ENCODE peak calls at places on chromosomes 6 and 20, in six cellular contexts. One of them, this sample, is unnamed.

GRCh38 chr6:168742146-168742782 is 301.3 kb downstream of the SMOC2 start:
- DNase-seq in breast epithelium: no peak
- DNase-seq in prostate gland: no peak
- DNase-seq in fibroblast of lung: no peak
- DNase-seq in bronchial epithelial cell: no peak
- DNase-seq in choroid plexus epithelial cell: no peak
- DNase-seq in this sample: no peak

GRCh38 chr6:104597541-104598050 is 262.1 kb downstream of the HACE1 start:
- DNase-seq in choroid plexus epithelial cell: no peak
- DNase-seq in fibroblast of lung: peak
- DNase-seq in bronchial epithelial cell: no peak
- DNase-seq in breast epithelium: no peak
- DNase-seq in prostate gland: no peak
- DNase-seq in this sample: peak

GRCh38 chr6:91132461-91132860 is 545.6 kb upstream of the MAP3K7 start:
- DNase-seq in choroid plexus epithelial cell: no peak
- DNase-seq in prostate gland: no peak
- DNase-seq in fibroblast of lung: peak
- DNase-seq in breast epithelium: no peak
- DNase-seq in bronchial epithelial cell: peak
- DNase-seq in this sample: peak

GRCh38 chr6:105370316-105370715 is 32.6 kb downstream of the PREP start:
- DNase-seq in fibroblast of lung: no peak
- DNase-seq in prostate gland: no peak
- DNase-seq in breast epithelium: no peak
- DNase-seq in choroid plexus epithelial cell: no peak
- DNase-seq in bronchial epithelial cell: no peak
- DNase-seq in this sample: no peak

GRCh38 chr6:133431031-133431430 is 189.9 kb downstream of the EYA4 start:
- DNase-seq in breast epithelium: no peak
- DNase-seq in choroid plexus epithelial cell: no peak
- DNase-seq in prostate gland: no peak
- DNase-seq in bronchial epithelial cell: no peak
- DNase-seq in fibroblast of lung: no peak
- DNase-seq in this sample: no peak

GRCh38 chr6:14046476-14047068 is 71.0 kb upstream of the CD83 start:
- DNase-seq in fibroblast of lung: peak
- DNase-seq in bronchial epithelial cell: peak
- DNase-seq in prostate gland: peak
- DNase-seq in breast epithelium: no peak
- DNase-seq in choroid plexus epithelial cell: peak
- DNase-seq in this sample: peak

GRCh38 chr6:36436466-36436865 is 6.2 kb downstream of the PXT1 start:
- DNase-seq in breast epithelium: no peak
- DNase-seq in prostate gland: no peak
- DNase-seq in fibroblast of lung: peak
- DNase-seq in choroid plexus epithelial cell: peak
- DNase-seq in bronchial epithelial cell: no peak
- DNase-seq in this sample: no peak

GRCh38 chr6:110538416-110539060 is 62.1 kb upstream of the SLC22A16 start:
- DNase-seq in prostate gland: no peak
- DNase-seq in breast epithelium: no peak
- DNase-seq in choroid plexus epithelial cell: no peak
- DNase-seq in fibroblast of lung: no peak
- DNase-seq in bronchial epithelial cell: no peak
- DNase-seq in this sample: peak

GRCh38 chr6:28336284-28337024 is 506 bp upstream of the ZSCAN31 start:
- DNase-seq in prostate gland: peak
- DNase-seq in breast epithelium: no peak
- DNase-seq in fibroblast of lung: peak
- DNase-seq in bronchial epithelial cell: peak
- DNase-seq in choroid plexus epithelial cell: peak
- DNase-seq in this sample: peak

GRCh38 chr6:3808759-3809514 is 40.2 kb upstream of the FAM50B start:
- DNase-seq in choroid plexus epithelial cell: peak
- DNase-seq in fibroblast of lung: peak
- DNase-seq in prostate gland: no peak
- DNase-seq in bronchial epithelial cell: peak
- DNase-seq in breast epithelium: no peak
- DNase-seq in this sample: peak
- TF ChIP-seq CTCF in choroid plexus epithelial cell: peak
- TF ChIP-seq CTCF in fibroblast of lung: peak
- TF ChIP-seq CTCF in prostate gland: no peak
- TF ChIP-seq CTCF in bronchial epithelial cell: no peak
- TF ChIP-seq CTCF in breast epithelium: no peak
- TF ChIP-seq CTCF in this sample: no peak

GRCh38 chr6:6760054-6760453 is 171.5 kb downstream of the LY86 start:
- DNase-seq in bronchial epithelial cell: no peak
- DNase-seq in choroid plexus epithelial cell: no peak
- DNase-seq in prostate gland: no peak
- DNase-seq in breast epithelium: no peak
- DNase-seq in fibroblast of lung: no peak
- DNase-seq in this sample: no peak

GRCh38 chr6:6758915-6759654 is 170.6 kb downstream of the LY86 start:
- DNase-seq in breast epithelium: no peak
- DNase-seq in prostate gland: no peak
- DNase-seq in fibroblast of lung: peak
- DNase-seq in choroid plexus epithelial cell: peak
- DNase-seq in bronchial epithelial cell: peak
- DNase-seq in this sample: peak

GRCh38 chr6:6753301-6753700 is 164.8 kb downstream of the LY86 start:
- DNase-seq in breast epithelium: no peak
- DNase-seq in choroid plexus epithelial cell: no peak
- DNase-seq in fibroblast of lung: no peak
- DNase-seq in bronchial epithelial cell: no peak
- DNase-seq in prostate gland: no peak
- DNase-seq in this sample: no peak

DNA sequence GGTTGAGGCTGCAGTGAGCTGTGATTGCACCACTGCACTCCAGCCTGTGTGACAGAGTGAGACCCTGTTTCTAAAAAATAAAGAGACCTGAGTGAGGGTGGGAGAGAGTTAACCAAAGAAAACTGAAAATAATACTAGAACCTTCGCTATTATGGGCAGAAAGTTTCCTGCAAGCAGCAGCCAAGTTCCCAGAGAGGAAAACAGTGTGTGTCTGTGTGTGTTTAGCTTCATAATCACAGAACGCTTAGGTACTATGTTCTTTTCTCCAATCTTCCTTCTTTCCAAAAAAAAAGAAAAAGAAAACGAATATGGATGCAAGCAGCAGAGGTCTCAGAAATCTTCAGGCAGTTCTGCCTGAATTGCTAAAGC is 170.0 kb downstream of the LY86 start:
- DNase-seq in choroid plexus epithelial cell: no peak
- DNase-seq in prostate gland: no peak
- DNase-seq in fibroblast of lung: no peak
- DNase-seq in breast epithelium: no peak
- DNase-seq in bronchial epithelial cell: no peak
- DNase-seq in this sample: no peak
- H3K4me3 ChIP-seq in choroid plexus epithelial cell: no peak
- H3K4me3 ChIP-seq in prostate gland: no peak
- H3K4me3 ChIP-seq in fibroblast of lung: no peak
- H3K4me3 ChIP-seq in breast epithelium: no peak
- H3K4me3 ChIP-seq in bronchial epithelial cell: no peak
- H3K4me3 ChIP-seq in this sample: no peak

GRCh38 chr20:29298759-29299613 is 1958.5 kb upstream of the DEFB115 start:
- DNase-seq in choroid plexus epithelial cell: peak
- DNase-seq in prostate gland: no peak
- DNase-seq in breast epithelium: no peak
- DNase-seq in bronchial epithelial cell: no peak
- DNase-seq in fibroblast of lung: peak
- DNase-seq in this sample: no peak
- TF ChIP-seq CTCF in choroid plexus epithelial cell: no peak
- TF ChIP-seq CTCF in prostate gland: no peak
- TF ChIP-seq CTCF in breast epithelium: no peak
- TF ChIP-seq CTCF in bronchial epithelial cell: no peak
- TF ChIP-seq CTCF in fibroblast of lung: no peak
- TF ChIP-seq CTCF in this sample: no peak

DNA sequence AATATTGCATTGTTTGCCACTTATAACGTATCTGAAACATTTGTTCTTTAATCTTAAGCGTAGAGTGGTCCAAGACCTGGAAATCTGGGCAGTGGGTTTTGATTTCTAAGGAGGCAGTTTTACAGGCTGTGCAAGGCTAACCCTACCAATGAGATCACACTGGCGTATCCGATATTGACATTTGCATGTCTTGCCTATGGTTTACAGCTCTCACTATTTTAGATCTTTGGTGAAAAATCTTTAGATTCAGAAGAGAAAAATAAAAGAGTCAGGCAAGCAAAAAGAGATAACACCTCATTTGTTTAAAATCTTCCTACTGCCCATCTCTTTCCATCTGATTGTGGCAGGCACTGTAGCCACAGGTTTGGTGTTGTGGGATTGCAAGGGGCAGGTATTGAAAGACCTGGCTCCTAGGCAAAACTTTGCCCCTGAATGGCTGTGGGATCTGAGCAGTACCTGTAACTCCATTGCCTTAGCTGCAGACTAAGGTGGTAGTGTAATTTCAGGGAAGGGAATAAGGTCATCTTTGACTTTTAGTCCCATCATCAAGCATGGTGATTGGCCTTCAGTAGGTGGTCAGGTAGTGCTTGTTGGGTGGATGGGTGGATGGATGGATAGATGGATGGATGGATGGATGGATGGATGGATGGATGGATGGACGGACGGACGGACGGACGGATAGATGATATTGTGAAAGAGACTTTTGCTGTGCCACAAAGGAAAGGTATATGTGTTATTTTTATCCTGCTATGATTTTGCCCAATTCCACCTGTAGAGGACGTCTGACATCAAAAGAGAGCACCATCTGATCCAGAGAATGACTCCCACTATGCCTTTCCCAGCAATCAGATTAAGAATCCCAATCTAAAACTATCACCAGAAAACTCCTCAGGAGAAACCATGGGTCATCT is 1.9 kb downstream of the TNFAIP3 start:
- DNase-seq in fibroblast of lung: no peak
- DNase-seq in prostate gland: no peak
- DNase-seq in bronchial epithelial cell: no peak
- DNase-seq in choroid plexus epithelial cell: no peak
- DNase-seq in breast epithelium: no peak
- DNase-seq in this sample: peak
- H3K4me3 ChIP-seq in fibroblast of lung: peak
- H3K4me3 ChIP-seq in prostate gland: peak
- H3K4me3 ChIP-seq in bronchial epithelial cell: peak
- H3K4me3 ChIP-seq in choroid plexus epithelial cell: peak
- H3K4me3 ChIP-seq in breast epithelium: peak
- H3K4me3 ChIP-seq in this sample: peak

GRCh38 chr6:33430334-33430733 is 10.5 kb downstream of the SYNGAP1 start:
- DNase-seq in breast epithelium: no peak
- DNase-seq in choroid plexus epithelial cell: no peak
- DNase-seq in fibroblast of lung: no peak
- DNase-seq in prostate gland: no peak
- DNase-seq in bronchial epithelial cell: no peak
- DNase-seq in this sample: no peak

GRCh38 chr6:33429745-33430042 is 9.8 kb downstream of the SYNGAP1 start:
- DNase-seq in breast epithelium: no peak
- DNase-seq in choroid plexus epithelial cell: no peak
- DNase-seq in bronchial epithelial cell: peak
- DNase-seq in fibroblast of lung: no peak
- DNase-seq in prostate gland: no peak
- DNase-seq in this sample: peak

GRCh38 chr6:33427585-33428218 is 7.8 kb downstream of the SYNGAP1 start:
- DNase-seq in breast epithelium: no peak
- DNase-seq in bronchial epithelial cell: no peak
- DNase-seq in prostate gland: peak
- DNase-seq in fibroblast of lung: no peak
- DNase-seq in choroid plexus epithelial cell: no peak
- DNase-seq in this sample: peak

GRCh38 chr6:33428219-33428890 is 8.5 kb downstream of the SYNGAP1 start:
- DNase-seq in breast epithelium: no peak
- DNase-seq in bronchial epithelial cell: peak
- DNase-seq in prostate gland: no peak
- DNase-seq in choroid plexus epithelial cell: no peak
- DNase-seq in fibroblast of lung: no peak
- DNase-seq in this sample: peak

DNA sequence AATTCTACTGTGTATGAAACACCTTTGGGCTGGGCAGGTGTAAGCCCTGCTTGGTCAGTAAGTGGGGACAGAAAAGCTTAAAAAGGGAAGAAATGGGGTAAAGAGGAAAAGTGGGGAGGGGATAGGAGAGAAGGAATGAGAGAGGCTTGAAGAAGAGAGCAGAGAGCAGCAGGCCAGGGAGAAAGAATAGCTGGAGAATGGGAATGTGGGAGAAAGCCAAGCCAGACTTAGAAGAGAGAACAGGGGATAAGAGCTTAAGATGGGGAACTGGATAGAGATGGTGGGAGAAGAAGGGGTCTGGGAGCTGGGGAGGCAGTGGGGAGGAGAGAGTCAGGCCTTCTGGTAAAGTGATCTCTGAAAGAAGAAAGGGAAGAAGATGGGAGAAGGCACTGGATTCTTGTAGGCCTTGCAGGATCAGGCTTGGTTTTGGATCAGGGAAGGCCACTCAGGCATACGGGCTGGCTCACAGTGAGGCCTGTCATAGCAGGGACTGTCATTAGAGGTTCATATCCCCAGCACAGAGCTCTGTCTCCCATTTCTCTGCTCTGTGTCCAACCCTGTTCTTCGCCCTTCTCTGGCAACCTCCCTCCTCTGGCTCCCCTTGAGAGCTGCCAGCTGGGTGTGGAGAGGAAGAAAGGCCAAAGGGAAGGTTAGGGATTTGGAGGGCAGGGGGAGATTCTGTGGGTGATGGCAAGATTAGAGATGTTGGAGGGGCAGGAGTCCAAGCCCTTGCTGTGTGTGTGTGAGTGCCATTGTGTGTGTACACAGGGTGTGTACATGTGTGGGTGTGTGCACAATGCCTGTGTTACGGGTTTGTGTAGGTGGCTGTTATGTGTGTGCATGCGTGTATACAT is 9.3 kb downstream of the SYNGAP1 start:
- DNase-seq in bronchial epithelial cell: no peak
- DNase-seq in choroid plexus epithelial cell: no peak
- DNase-seq in breast epithelium: no peak
- DNase-seq in fibroblast of lung: no peak
- DNase-seq in prostate gland: no peak
- DNase-seq in this sample: no peak
- TF ChIP-seq CTCF in bronchial epithelial cell: no peak
- TF ChIP-seq CTCF in choroid plexus epithelial cell: no peak
- TF ChIP-seq CTCF in breast epithelium: no peak
- TF ChIP-seq CTCF in fibroblast of lung: no peak
- TF ChIP-seq CTCF in prostate gland: no peak
- TF ChIP-seq CTCF in this sample: no peak

DNA sequence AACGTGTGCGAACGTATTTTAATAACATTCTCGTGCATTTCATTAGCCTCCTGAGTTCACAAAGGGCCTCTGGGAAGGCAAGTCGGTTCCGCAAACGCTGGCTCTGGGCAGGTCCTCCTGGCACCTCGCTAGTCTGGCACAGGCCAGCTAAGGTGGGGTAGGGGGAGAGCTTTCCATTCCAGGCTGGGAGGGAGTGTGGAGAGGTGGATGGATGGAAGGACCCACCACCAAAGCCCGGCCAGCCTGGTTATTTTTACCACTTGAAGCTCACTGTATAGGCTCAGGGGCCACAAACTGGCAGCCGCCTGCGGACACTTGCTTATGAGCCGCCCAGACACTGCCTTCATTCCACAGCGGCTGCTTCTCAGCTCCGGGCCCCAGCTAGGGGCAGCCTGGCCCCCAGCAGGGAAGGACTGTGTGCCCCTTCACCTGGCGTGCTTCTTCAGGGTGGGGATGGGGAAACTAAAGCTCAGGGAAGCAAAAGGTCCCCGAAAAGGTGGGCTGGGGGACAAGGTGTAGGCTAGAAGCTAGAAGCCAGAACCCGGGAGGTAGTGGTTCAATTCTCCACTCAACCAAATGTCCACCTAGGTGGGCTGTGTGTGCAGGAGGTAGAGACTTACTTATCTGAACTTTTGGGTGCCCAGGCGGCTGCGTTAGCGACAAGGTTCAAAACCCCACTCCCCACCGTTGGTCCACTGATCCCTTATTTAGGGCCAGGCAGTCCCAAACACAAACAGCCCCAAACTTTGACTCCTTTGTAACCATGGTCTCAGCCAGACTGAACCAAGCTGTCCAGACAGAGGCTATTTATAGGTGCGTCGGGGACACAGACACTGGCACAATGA is 1.7 kb downstream of the PMEPA1 start:
- DNase-seq in bronchial epithelial cell: no peak
- DNase-seq in breast epithelium: no peak
- DNase-seq in choroid plexus epithelial cell: peak
- DNase-seq in fibroblast of lung: no peak
- DNase-seq in prostate gland: peak
- DNase-seq in this sample: peak
- H3K4me3 ChIP-seq in bronchial epithelial cell: peak
- H3K4me3 ChIP-seq in breast epithelium: peak
- H3K4me3 ChIP-seq in choroid plexus epithelial cell: peak
- H3K4me3 ChIP-seq in fibroblast of lung: peak
- H3K4me3 ChIP-seq in prostate gland: peak
- H3K4me3 ChIP-seq in this sample: peak

This sample was measured in epithelial cell of esophagus.